ENCODE peak calls at places on chromosomes 4 and X, in eight cellular contexts. R, I, Y, D, C, M, A and O are unnamed samples.

GRCh38 chr4:42709392-42710065 is 52.6 kb upstream of the ATP8A1 start:
- DNase-seq in R (no peak), I (peak; percentile 81), Y (no peak), D (no peak), C (peak; percentile 44), M (no peak), A (no peak), O (no peak)

GRCh38 chrX:143429021-143429570 is 88.2 kb downstream of the SPANXN3 start:
- DNase-seq in R (no peak), I (no peak), Y (no peak), D (no peak), C (no peak), M (no peak), A (no peak), O (no peak)

GRCh38 chrX:102745513-102746133 is 25.1 kb downstream of the GPRASP3 start:
- DNase-seq in R (peak; percentile 77), I (no peak), Y (peak; percentile 9), D (no peak), C (no peak), M (no peak), A (no peak), O (no peak)

GRCh38 chrX:136476501-136476900 is 11.2 kb upstream of the BRS3 start:
- DNase-seq in R (no peak), I (no peak), Y (no peak), D (no peak), C (no peak), M (no peak), A (no peak), O (no peak)

GRCh38 chr4:14910411-14910810 is 91.9 kb upstream of the CPEB2 start:
- DNase-seq in R (no peak), I (no peak), Y (no peak), D (no peak), C (no peak), M (no peak), A (no peak), O (no peak)

GRCh38 chr4:176789955-176790354 is 2.8 kb downstream of the VEGFC start:
- DNase-seq in R (no peak), I (peak; percentile 61), Y (no peak), D (peak; percentile 94), C (peak; percentile 26), M (peak; percentile 52), A (no peak), O (no peak)

GRCh38 chr4:3783691-3784306 is 17.6 kb downstream of the ADRA2C start:
- DNase-seq in R (no peak), I (peak; percentile 60), Y (no peak), D (no peak), C (no peak), M (peak; percentile 56), A (no peak), O (no peak)

GRCh38 chrX:153812220-153812619 is 17.8 kb downstream of the SSR4 start:
- DNase-seq in R (no peak), I (no peak), Y (no peak), D (no peak), C (no peak), M (no peak), A (no peak), O (no peak)